ENCODE peak calls at places on chromosomes 2 and 18, in seven cellular contexts. E is GM12878, X is K562, Q is SK-N-SH, V is HCT116, U is H1, F is HepG2. T is an unnamed sample.

GRCh38 chr18:5415035-5415434 is 119.5 kb upstream of the ZBTB14 start:
- DNase-seq in E (no peak), X (no peak), Q (no peak), V (no peak), U (no peak), F (no peak), T (no peak)

GRCh38 chr2:112782234-112782799 is 2.0 kb downstream of the IL1A start:
- DNase-seq in E (peak), X (no peak), Q (no peak), V (no peak), U (no peak), F (no peak), T (no peak)

GRCh38 chr2:35365859-35366258 is 989.7 kb upstream of the CRIM1 start:
- DNase-seq in E (no peak), X (no peak), Q (peak), V (no peak), U (no peak), F (no peak), T (peak)

GRCh38 chr2:231611273-231612198 is 18.9 kb downstream of the TEX44 start:
- DNase-seq in E (no peak), X (peak), Q (no peak), V (peak), U (peak), F (peak), T (peak)

GRCh38 chr2:222398446-222398885 is 25.9 kb upstream of the SGPP2 start:
- DNase-seq in E (no peak), X (no peak), Q (no peak), V (no peak), U (no peak), F (no peak), T (no peak)

GRCh38 chr18:36460854-36461253 is 163.3 kb downstream of the FHOD3 start:
- DNase-seq in E (no peak), X (no peak), Q (no peak), V (no peak), U (peak), F (no peak), T (no peak)

GRCh38 chr2:38619458-38620164 is 16.9 kb upstream of the HNRNPLL start:
- DNase-seq in E (no peak), X (no peak), Q (no peak), V (no peak), U (no peak), F (no peak), T (no peak)

GRCh38 chr2:222504714-222505113 is 80.4 kb downstream of the SGPP2 start:
- DNase-seq in E (peak), X (no peak), Q (no peak), V (no peak), U (no peak), F (no peak), T (no peak)

DNA sequence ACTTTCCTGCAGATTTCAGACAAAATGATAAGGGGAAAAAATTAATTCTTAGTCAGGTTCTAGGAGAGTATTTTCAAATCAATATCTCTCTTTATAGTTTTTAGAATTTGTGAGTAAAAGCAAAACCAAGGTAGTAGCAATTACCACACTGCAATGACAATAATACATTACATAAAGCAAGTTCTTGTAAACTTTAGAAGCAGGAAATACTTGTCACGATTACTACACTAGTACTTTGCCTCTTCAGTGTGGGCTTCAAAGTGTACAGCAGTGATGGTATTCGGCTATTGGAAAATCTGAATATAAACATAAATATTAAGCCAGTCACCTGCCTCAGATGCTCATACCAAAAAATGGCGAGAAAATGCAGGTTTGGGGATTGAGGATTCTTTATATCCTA is 81.0 kb downstream of the ALPK2 start:
- DNase-seq in E (no peak), X (no peak), Q (no peak), V (no peak), U (no peak), F (no peak), T (no peak)
- TF ChIP-seq JUND in E (no peak), X (no peak), Q (no peak), V (no peak), U (no peak), F (no peak), T (no peak)

DNA sequence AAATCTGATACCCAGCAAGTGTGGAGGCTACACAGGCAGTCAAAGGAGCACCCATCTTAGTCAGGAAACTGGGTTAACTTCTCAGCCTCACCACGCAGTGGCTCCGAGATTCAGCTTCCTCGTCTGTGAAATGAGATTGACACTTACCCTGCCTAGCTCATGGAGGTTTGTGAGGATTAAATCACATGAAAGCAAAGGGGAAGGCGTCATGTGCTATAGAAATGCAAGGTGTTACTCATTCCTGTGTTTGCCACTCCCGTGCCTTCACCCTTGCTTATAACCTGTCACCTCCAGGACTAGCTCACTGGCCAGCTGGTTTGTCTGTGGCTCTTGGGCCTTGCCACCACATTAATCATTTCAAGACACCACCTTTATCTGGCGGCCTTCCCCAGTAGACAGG is 118.9 kb upstream of the FOSL2 start:
- DNase-seq in E (no peak), X (no peak), Q (no peak), V (no peak), U (no peak), F (no peak), T (no peak)
- TF ChIP-seq JUND in E (no peak), X (no peak), Q (no peak), V (no peak), U (no peak), F (no peak), T (no peak)

DNA sequence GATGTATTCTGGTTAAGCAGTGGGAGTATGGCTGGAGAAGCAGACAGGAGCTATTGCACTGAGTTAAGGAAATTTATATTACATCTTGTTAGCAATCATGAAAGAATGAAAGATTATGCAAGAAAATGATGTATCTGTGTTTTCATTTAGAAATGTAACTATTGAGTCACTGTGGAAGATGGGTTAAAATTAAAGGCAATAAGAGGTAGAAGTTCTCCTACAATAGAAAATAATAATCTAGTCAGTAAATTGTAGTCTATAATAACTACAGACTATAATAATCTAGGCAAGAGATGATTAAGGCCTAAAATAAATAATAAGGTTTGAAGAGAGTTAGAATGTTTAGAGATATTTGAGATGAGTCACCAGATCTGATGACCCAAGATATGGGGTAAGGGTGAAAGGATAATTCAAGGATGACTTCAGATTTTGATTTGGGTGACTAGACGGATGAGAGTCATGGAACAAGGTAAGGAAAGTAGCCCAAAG is 371.9 kb upstream of the KCNH7 start:
- DNase-seq in E (no peak), X (no peak), Q (no peak), V (no peak), U (no peak), F (no peak), T (no peak)
- TF ChIP-seq JUND in E (no peak), X (no peak), Q (no peak), V (no peak), U (no peak), F (no peak), T (no peak)

DNA sequence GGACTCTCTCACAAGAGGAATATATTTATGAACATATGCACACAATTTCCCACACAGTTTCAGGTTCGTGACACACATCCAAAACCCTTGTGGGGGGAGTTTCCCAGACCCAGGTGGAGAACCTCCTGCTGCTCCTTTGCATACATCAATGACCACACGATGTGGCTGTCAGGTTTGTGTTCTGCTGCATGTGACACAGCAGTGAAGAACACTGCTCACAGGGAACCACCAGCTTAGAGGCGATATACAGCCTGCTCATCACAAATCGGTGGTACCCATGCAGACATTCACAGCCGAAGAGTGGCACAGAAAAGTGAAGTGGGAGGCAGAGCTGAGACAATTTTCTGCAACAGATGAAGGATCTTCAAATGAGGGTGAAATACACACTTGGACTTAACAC is 175.6 kb upstream of the ZFP36L2 start:
- DNase-seq in E (peak), X (no peak), Q (no peak), V (no peak), U (no peak), F (no peak), T (no peak)
- TF ChIP-seq JUND in E (peak), X (no peak), Q (no peak), V (no peak), U (no peak), F (no peak), T (no peak)

GRCh38 chr18:63028380-63028779 is 291.2 kb downstream of the BCL2 start:
- DNase-seq in E (no peak), X (no peak), Q (no peak), V (no peak), U (no peak), F (no peak), T (no peak)

GRCh38 chr18:63022429-63023022 is 297.0 kb downstream of the BCL2 start:
- DNase-seq in E (no peak), X (peak), Q (peak), V (no peak), U (peak), F (no peak), T (no peak)

DNA sequence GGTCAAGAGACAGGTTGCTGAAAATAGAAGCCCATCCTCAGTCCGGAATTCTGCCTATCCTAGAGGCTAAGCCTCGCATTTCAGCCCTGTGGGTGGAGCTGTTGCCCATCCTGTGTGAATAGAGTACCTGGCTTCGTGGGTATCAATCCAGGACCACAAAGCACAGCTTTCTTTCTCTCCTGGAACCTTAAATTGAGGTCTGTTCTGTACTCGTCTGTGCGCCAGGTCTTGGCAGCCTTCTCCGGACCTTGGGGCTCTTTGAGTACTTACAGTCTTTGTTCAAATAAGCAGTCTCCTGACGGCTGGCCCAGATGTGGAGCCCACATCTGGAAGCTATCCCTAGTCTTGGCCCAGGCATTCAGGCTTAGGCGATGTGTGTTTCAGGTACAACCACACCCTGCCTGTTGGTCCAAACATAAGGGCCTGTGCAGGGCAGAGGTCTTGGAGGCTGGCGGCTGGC is 294.3 kb downstream of the BCL2 start:
- DNase-seq in E (no peak), X (no peak), Q (peak), V (no peak), U (no peak), F (no peak), T (peak)
- TF ChIP-seq JUND in E (no peak), X (no peak), Q (no peak), V (no peak), U (no peak), F (no peak), T (no peak)

GRCh38 chr2:172350844-172351480 is 76.4 kb upstream of the ITGA6 start:
- DNase-seq in E (no peak), X (no peak), Q (no peak), V (no peak), U (no peak), F (no peak), T (no peak)
- TF ChIP-seq JUND in E (no peak), X (no peak), Q (no peak), V (no peak), U (no peak), F (no peak), T (no peak)

DNA sequence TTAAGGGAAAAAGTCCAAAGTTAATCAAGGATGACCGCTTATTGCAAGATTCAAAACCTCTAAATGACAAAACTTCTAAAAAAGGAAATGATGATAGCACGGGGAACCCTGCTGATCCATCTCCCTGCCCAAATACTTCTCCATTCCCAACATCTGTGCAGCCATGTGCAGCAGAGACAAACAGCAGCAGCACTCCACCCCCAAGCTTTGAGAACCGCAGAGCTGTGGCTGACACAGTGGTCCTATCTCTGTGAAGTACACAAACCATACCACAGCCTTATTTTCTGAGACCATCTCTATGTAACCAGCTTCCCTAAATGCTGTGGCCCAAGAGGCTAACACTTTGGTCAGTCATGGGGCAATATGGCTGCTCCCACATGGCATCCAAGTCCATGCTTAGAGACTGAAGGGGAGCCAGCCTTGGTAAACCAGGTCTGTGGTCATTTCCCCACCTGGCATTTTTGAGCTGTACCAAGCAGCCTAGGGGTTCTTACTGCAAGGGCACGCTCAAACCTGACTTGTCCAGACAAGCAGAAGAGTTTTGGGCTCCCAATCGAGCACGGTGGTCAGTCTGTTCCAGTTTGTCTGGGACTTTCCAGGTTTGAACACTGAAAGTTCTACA is 17.0 kb upstream of the NFE2L2 start:
- DNase-seq in E (peak), X (no peak), Q (no peak), V (no peak), U (no peak), F (no peak), T (no peak)
- TF ChIP-seq JUND in E (no peak), X (no peak), Q (no peak), V (no peak), U (no peak), F (no peak), T (no peak)

DNA sequence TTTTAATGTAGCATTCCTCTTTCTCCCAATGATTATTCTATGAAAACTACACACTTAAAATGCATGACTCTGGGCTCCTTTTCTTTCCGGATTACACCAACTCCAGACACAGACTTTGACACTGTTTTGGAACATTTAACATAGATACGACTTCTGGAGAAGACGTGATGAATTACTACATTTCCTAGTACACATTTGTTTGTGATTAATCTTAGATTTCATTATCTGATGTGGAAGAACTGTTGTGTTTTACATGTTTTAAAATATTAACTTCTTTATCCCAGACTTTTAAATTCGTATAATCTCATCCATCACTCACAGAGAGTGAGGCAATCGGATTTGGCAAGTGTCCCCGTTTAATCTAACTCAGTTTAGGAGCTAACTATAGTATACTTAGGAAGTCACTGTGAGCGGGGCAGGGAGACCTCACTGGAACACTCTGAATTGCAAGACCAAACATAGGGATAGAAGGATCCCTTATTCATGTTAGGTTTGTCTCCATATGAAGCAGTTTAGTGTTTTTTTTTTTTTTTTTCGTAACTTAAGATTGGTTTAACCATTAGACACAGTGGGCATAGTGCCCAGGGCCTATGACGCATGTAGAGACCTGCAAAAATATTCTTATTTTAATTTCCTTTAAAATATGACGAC is 66.7 kb downstream of the PDE1A start:
- DNase-seq in E (no peak), X (no peak), Q (no peak), V (no peak), U (no peak), F (no peak), T (no peak)
- TF ChIP-seq JUND in E (no peak), X (no peak), Q (no peak), V (no peak), U (no peak), F (no peak), T (no peak)

GRCh38 chr2:107112561-107112960 is 226.6 kb upstream of the ST6GAL2 start:
- DNase-seq in E (no peak), X (no peak), Q (no peak), V (no peak), U (no peak), F (no peak), T (no peak)
- TF ChIP-seq JUND in E (no peak), X (no peak), Q (no peak), V (no peak), U (no peak), F (no peak), T (no peak)

GRCh38 chr2:196230051-196230450 is 58.7 kb upstream of the STK17B start:
- DNase-seq in E (no peak), X (no peak), Q (no peak), V (no peak), U (no peak), F (no peak), T (no peak)
- TF ChIP-seq JUND in E (no peak), X (no peak), Q (no peak), V (no peak), U (no peak), F (no peak), T (no peak)